ENCODE peak calls at places on chromosomes 5 and 9, in ten cellular contexts. O is Kasumi-1; D is iPS-NIHi11; X is activated naive CD8-positive, alpha-beta T cell treated with anti-CD3 and anti-CD28 coated beads, Interleukin-2, amount 10 ng/mL, durations not matched to agents 7 days and 5 days; B is DMS79; P is NCI-H524; W is HFF-Myc; Q is COR-L47; N is B cell; K is bronchial epithelial cell. F is an unnamed sample.

GRCh38 chr5:145936401-145937131 is at the start of gene SH3RF2:
- DNase-seq in O (peak), D (peak), X (peak), B (no peak), P (peak), W (no peak), Q (no peak), N (no peak), K (peak), F (peak)

GRCh38 chr9:83281306-83282255 is 218.6 kb upstream of the RASEF start:
- DNase-seq in O (peak), D (no peak), X (no peak), B (peak), P (peak), W (peak), Q (no peak), N (no peak), K (peak), F (peak)

GRCh38 chr5:57834829-57835554 is 352.4 kb upstream of the ACTBL2 start:
- DNase-seq in O (no peak), D (peak), X (no peak), B (no peak), P (peak), W (no peak), Q (peak), N (no peak), K (peak), F (no peak)

GRCh38 chr9:133963166-133963565 is 29.0 kb downstream of the VAV2 start:
- DNase-seq in O (no peak), D (no peak), X (no peak), B (no peak), P (no peak), W (no peak), Q (no peak), N (no peak), K (no peak), F (no peak)

GRCh38 chr9:38362912-38363588 is 29.5 kb upstream of the ALDH1B1 start:
- DNase-seq in O (peak), D (peak), X (no peak), B (peak), P (peak), W (peak), Q (peak), N (no peak), K (peak), F (peak)

GRCh38 chr5:157669701-157670097 is 1.6 kb upstream of the C5orf52 start:
- DNase-seq in O (no peak), D (no peak), X (no peak), B (no peak), P (no peak), W (no peak), Q (no peak), N (no peak), K (no peak), F (no peak)

GRCh38 chr9:125172351-125172750 is 17.3 kb downstream of the PPP6C start:
- DNase-seq in O (no peak), D (no peak), X (no peak), B (no peak), P (no peak), W (peak), Q (no peak), N (no peak), K (no peak), F (no peak)

GRCh38 chr5:134594797-134595457 is 37.7 kb downstream of the SAR1B start:
- DNase-seq in O (no peak), D (no peak), X (no peak), B (no peak), P (peak), W (no peak), Q (peak), N (no peak), K (no peak), F (no peak)

GRCh38 chr9:9563817-9564216 is 1049.0 kb downstream of the PTPRD start:
- DNase-seq in O (no peak), D (no peak), X (no peak), B (peak), P (peak), W (no peak), Q (no peak), N (no peak), K (peak), F (no peak)

GRCh38 chr9:79600466-79600865 is 28.7 kb downstream of the TLE4 start:
- DNase-seq in O (no peak), D (no peak), X (no peak), B (no peak), P (no peak), W (no peak), Q (no peak), N (no peak), K (no peak), F (no peak)

GRCh38 chr5:140372971-140373487 is 13.0 kb downstream of the SLC4A9 start:
- DNase-seq in O (peak), D (peak), X (no peak), B (no peak), P (peak), W (peak), Q (peak), N (peak), K (peak), F (peak)

GRCh38 chr5:8843766-8844165 is 702.1 kb downstream of the SEMA5A start:
- DNase-seq in O (no peak), D (no peak), X (no peak), B (peak), P (no peak), W (peak), Q (no peak), N (no peak), K (peak), F (no peak)

GRCh38 chr5:177087707-177088005 is 941 bp downstream of the FGFR4 start:
- DNase-seq in O (no peak), D (peak), X (no peak), B (no peak), P (no peak), W (no peak), Q (no peak), N (no peak), K (no peak), F (no peak)

GRCh38 chr5:77645158-77645994 is 6.9 kb upstream of the OTP start:
- DNase-seq in O (peak), D (peak), X (peak), B (no peak), P (peak), W (no peak), Q (peak), N (peak), K (no peak), F (no peak)

GRCh38 chr5:170292509-170292908 is 5.1 kb downstream of the LCP2 start:
- DNase-seq in O (no peak), D (no peak), X (no peak), B (no peak), P (no peak), W (no peak), Q (no peak), N (no peak), K (no peak), F (no peak)

GRCh38 chr5:9562101-9562500 is 16.2 kb upstream of the SEMA5A start:
- DNase-seq in O (no peak), D (peak), X (no peak), B (no peak), P (no peak), W (no peak), Q (no peak), N (no peak), K (peak), F (peak)

GRCh38 chr5:32138839-32139493 is 35.2 kb downstream of the GOLPH3 start:
- DNase-seq in O (no peak), D (no peak), X (no peak), B (no peak), P (no peak), W (no peak), Q (no peak), N (no peak), K (no peak), F (no peak)

GRCh38 chr5:149940077-149940574 is 4.5 kb downstream of the PDE6A start:
- DNase-seq in O (peak), D (no peak), X (no peak), B (no peak), P (no peak), W (no peak), Q (no peak), N (no peak), K (peak), F (peak)

GRCh38 chr9:97830884-97831829 is 21.9 kb upstream of the FOXE1 start:
- DNase-seq in O (no peak), D (no peak), X (no peak), B (no peak), P (peak), W (no peak), Q (no peak), N (no peak), K (peak), F (no peak)

GRCh38 chr5:74341221-74341620 is 299.3 kb downstream of the ENC1 start:
- DNase-seq in O (no peak), D (no peak), X (no peak), B (no peak), P (no peak), W (no peak), Q (no peak), N (no peak), K (no peak), F (no peak)

GRCh38 chr9:128881627-128881883 is 195 bp downstream of the KYAT1 start:
- DNase-seq in O (no peak), D (no peak), X (no peak), B (no peak), P (no peak), W (no peak), Q (no peak), N (no peak), K (no peak), F (no peak)

GRCh38 chr9:134026561-134026960 is 1.3 kb downstream of the BRD3OS start:
- DNase-seq in O (no peak), D (no peak), X (no peak), B (no peak), P (no peak), W (no peak), Q (no peak), N (no peak), K (no peak), F (no peak)

GRCh38 chr5:154849791-154850201 is 607 bp downstream of the FAXDC2 start:
- DNase-seq in O (no peak), D (no peak), X (no peak), B (no peak), P (no peak), W (no peak), Q (no peak), N (no peak), K (peak), F (peak)

GRCh38 chr9:114411452-114411851 is 23.7 kb upstream of the AKNA start:
- DNase-seq in O (no peak), D (no peak), X (no peak), B (no peak), P (peak), W (no peak), Q (no peak), N (no peak), K (no peak), F (no peak)

GRCh38 chr5:56740868-56741267 is 74.5 kb upstream of the MAP3K1 start:
- DNase-seq in O (no peak), D (no peak), X (no peak), B (no peak), P (no peak), W (no peak), Q (no peak), N (no peak), K (no peak), F (peak)

GRCh38 chr9:134891713-134892112 is 11.1 kb downstream of the FCN2 start:
- DNase-seq in O (no peak), D (no peak), X (no peak), B (no peak), P (no peak), W (no peak), Q (no peak), N (no peak), K (no peak), F (no peak)

GRCh38 chr5:54807421-54807820 is 178.0 kb downstream of the ESM1 start:
- DNase-seq in O (no peak), D (peak), X (no peak), B (no peak), P (no peak), W (no peak), Q (no peak), N (no peak), K (peak), F (no peak)

GRCh38 chr9:20835364-20836286 is 151.6 kb downstream of the FOCAD start:
- DNase-seq in O (no peak), D (peak), X (no peak), B (no peak), P (no peak), W (no peak), Q (peak), N (no peak), K (peak), F (no peak)

GRCh38 chr5:136729901-136730355 is 364.6 kb upstream of the TRPC7 start:
- DNase-seq in O (no peak), D (no peak), X (no peak), B (peak), P (no peak), W (peak), Q (peak), N (no peak), K (peak), F (no peak)

GRCh38 chr5:168162464-168162863 is 129.0 kb upstream of the WWC1 start:
- DNase-seq in O (no peak), D (no peak), X (no peak), B (no peak), P (peak), W (no peak), Q (peak), N (no peak), K (no peak), F (no peak)

GRCh38 chr9:86714976-86715375 is 232.3 kb downstream of the GAS1 start:
- DNase-seq in O (no peak), D (no peak), X (no peak), B (no peak), P (no peak), W (no peak), Q (no peak), N (no peak), K (no peak), F (no peak)

GRCh38 chr5:172078027-172078426 is 71.6 kb upstream of the FBXW11 start:
- DNase-seq in O (no peak), D (no peak), X (peak), B (no peak), P (peak), W (no peak), Q (no peak), N (no peak), K (no peak), F (no peak)

GRCh38 chr5:111580956-111581355 is 68.6 kb upstream of the STARD4 start:
- DNase-seq in O (no peak), D (no peak), X (no peak), B (no peak), P (no peak), W (no peak), Q (no peak), N (no peak), K (no peak), F (peak)